ENCODE peak calls at places on chromosome 19, in four cellular contexts. P is CD8-positive, alpha-beta T cell; I is fibroblast of lung; J is naive thymus-derived CD4-positive, alpha-beta T cell. M is an unnamed sample. For H3K4me1, the result is how much of the 10 kb centered on the place peaks cover.

GRCh38 chr19:23509686-23510450 is 114.6 kb upstream of the ZNF91 start:
- DNase-seq in I (no peak), P (no peak), J (no peak), M (no peak)

GRCh38 chr19:35000647-35001501 is 751 bp downstream of the GRAMD1A start:
- DNase-seq in I (peak), P (peak), J (peak), M (no peak)

GRCh38 chr19:40614595-40615411 is 13.6 kb downstream of the LTBP4 start:
- DNase-seq in I (peak), J (peak), P (peak), M (no peak)

GRCh38 chr19:16121967-16122366 is 10.3 kb downstream of the RAB8A start:
- DNase-seq in J (no peak), I (no peak), P (no peak), M (no peak)

GRCh38 chr19:53365899-53366493 is 491 bp downstream of the ZNF525 start:
- DNase-seq in J (no peak), I (no peak), P (no peak), M (no peak)

GRCh38 chr19:53530622-53531021 is 7.3 kb upstream of the ZNF331 start:
- DNase-seq in P (no peak), I (no peak), J (no peak), M (no peak)

GRCh38 chr19:41299755-41300089 is 10.2 kb upstream of the CCDC97 start:
- DNase-seq in P (no peak), J (peak), I (peak), M (no peak)

GRCh38 chr19:18861235-18861634 is 29.5 kb downstream of the UPF1 start:
- DNase-seq in J (no peak), P (no peak), I (no peak), M (no peak)

GRCh38 chr19:29540128-29540527 is 14.3 kb downstream of the VSTM2B start:
- DNase-seq in J (no peak), I (no peak), P (no peak), M (no peak)

GRCh38 chr19:1168877-1169791 is 4.9 kb downstream of the SBNO2 start:
- DNase-seq in P (no peak), J (no peak), I (peak), M (no peak)

GRCh38 chr19:9709305-9709704 is 34.4 kb upstream of the ZNF562 start:
- DNase-seq in P (no peak), I (no peak), J (no peak), M (no peak)

GRCh38 chr19:2330632-2331284 is 2.3 kb downstream of the SPPL2B start:
- DNase-seq in P (no peak), J (no peak), I (no peak), M (no peak)
- H3K4me3 ChIP-seq in P (no peak), J (no peak), I (no peak), M (no peak)

GRCh38 chr19:38880076-38880881 is 2.2 kb upstream of the RINL start:
- DNase-seq in P (no peak), J (no peak), I (no peak), M (no peak)
- H3K27ac ChIP-seq in P (no peak), J (peak), I (no peak), M (no peak)

GRCh38 chr19:55663846-55664536 is 9.2 kb downstream of the U2AF2 start:
- DNase-seq in J (no peak), I (no peak), P (no peak), M (no peak)

GRCh38 chr19:55660991-55661390 is 6.2 kb downstream of the U2AF2 start:
- DNase-seq in I (no peak), P (no peak), J (no peak), M (no peak)

GRCh38 chr19:55660404-55660803 is 5.6 kb downstream of the U2AF2 start:
- DNase-seq in J (no peak), I (no peak), P (no peak), M (no peak)

GRCh38 chr19:55659822-55660221 is 5.0 kb downstream of the U2AF2 start:
- DNase-seq in J (no peak), I (no peak), P (no peak), M (no peak)

GRCh38 chr19:55661826-55662225 is 7.0 kb downstream of the U2AF2 start:
- DNase-seq in J (no peak), P (no peak), I (no peak), M (no peak)
- H3K4me1 ChIP-seq in J (under half), P (under half), I (under half), M (under half)

DNA sequence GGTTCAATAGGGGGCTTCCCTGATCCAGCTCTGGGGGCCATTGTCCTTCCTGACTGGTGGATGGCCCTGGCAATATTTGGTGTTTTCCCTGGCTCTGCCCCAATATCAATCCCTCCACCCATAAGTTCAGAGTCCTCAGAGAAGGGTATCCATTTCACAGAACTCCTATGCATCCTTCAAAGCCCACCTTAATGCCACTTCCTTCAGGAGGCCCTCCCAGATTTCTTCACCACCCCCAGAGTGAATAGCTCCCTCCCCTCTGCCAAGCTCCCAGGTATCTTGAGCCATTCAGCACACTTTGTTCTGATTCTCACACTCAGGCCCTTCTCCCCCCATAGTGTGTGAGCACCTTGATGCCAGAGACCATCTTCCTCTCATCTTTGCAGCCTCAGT is 5.8 kb downstream of the PPP1R14A start:
- DNase-seq in J (no peak), I (no peak), P (no peak), M (no peak)
- H3K4me3 ChIP-seq in J (no peak), I (no peak), P (no peak), M (no peak)

DNA sequence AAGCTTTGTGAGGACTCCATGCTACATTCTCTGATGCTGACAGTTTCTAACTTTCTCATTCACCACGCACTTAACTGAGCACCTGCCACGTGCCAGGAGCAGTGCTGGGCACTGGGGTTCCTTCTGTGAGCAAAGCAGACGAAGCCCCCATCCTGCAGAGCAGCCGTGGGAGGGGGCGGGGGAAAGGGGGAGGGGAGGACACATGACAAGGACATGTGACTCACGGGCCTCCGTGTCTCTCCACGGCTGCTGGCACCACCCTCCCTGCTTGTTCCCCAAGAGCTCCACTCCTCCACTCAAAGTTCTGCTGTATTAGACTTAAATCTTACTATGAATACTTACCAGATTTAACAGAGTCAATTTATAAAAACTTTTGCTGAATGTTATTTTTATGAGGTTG is 55.5 kb downstream of the SLC7A9 start:
- DNase-seq in I (no peak), P (no peak), J (no peak), M (no peak)
- H3K27ac ChIP-seq in I (no peak), P (no peak), J (no peak), M (no peak)

GRCh38 chr19:44745386-44745831 is 3.1 kb upstream of the BCL3 start:
- DNase-seq in J (no peak), P (no peak), I (peak), M (no peak)
- H3K4me1 ChIP-seq in J (under half), P (under half), I (under half), M (under half)

GRCh38 chr19:47380559-47380958 is 31.4 kb downstream of the DHX34 start:
- DNase-seq in J (no peak), P (no peak), I (no peak), M (no peak)
- H3K4me3 ChIP-seq in J (no peak), P (no peak), I (no peak), M (no peak)

GRCh38 chr19:50500753-50501151 is 10.2 kb downstream of the JOSD2 start:
- DNase-seq in P (no peak), I (no peak), J (no peak), M (no peak)

GRCh38 chr19:50498219-50499056 is 12.6 kb downstream of the JOSD2 start:
- DNase-seq in I (no peak), P (no peak), J (no peak), M (no peak)

GRCh38 chr19:50501186-50501567 is 9.8 kb downstream of the JOSD2 start:
- DNase-seq in J (no peak), I (no peak), P (no peak), M (no peak)

GRCh38 chr19:50501568-50502475 is 9.2 kb downstream of the JOSD2 start:
- DNase-seq in P (no peak), J (no peak), I (no peak), M (no peak)

DNA sequence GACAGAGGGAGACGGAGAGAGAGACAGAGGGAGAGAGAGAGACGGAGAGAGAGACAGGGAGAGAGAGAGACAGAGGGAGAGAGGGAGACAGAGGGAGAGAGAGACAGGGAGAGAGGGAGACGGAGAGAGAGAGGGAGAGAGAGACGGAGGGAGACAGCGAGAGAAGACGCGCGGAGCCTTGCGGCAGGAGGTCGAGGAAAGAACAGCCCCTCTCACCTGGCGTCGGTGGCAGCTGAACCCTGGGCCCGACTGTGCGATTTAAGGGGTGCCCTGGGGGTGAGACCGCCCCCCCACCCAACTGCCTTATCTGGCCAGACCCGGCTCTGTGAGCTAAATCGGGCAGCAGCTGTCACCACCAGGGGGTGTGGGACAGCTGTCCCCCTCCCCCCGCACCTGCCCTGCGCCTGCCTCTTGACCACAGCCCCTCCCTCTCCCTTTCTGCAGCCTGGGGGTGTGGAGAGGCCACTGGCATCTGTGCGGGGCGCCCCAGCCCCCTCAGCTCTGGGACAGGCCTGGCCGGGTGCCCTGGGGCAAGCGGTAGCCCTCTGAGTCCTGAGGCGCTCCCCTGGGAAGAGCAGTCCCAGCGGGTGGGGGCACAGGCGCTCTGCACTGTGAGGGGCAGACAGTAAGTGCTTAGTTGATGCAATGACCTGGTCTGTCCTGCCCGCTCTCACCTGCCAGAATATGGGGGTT is 10.8 kb downstream of the JOSD2 start:
- DNase-seq in I (no peak), J (no peak), P (no peak), M (no peak)
- H3K27ac ChIP-seq in I (no peak), J (no peak), P (no peak), M (no peak)

GRCh38 chr19:6059396-6059947 is 50.8 kb downstream of the RFX2 start:
- DNase-seq in J (no peak), I (no peak), P (no peak), M (no peak)
- H3K4me1 ChIP-seq in J (under half), I (under half), P (under half), M (under half)

M was measured in iPS DF 6.9.